ENCODE peak calls at places on chromosomes 13 and 19, in four cellular contexts. Y, P, X and F are unnamed samples.

GRCh38 chr13:42355118-42355840 is 83.3 kb downstream of the AKAP11 start:
- DNase-seq in Y (no peak), X (no peak), P (no peak), F (no peak)

GRCh38 chr13:72864142-72865035 is 82.5 kb downstream of the PIBF1 start:
- DNase-seq in X (no peak), Y (peak), P (peak), F (no peak)

GRCh38 chr19:14804755-14805154 is 26.4 kb upstream of the ADGRE2 start:
- DNase-seq in Y (no peak), X (no peak), P (no peak), F (no peak)

GRCh38 chr19:10421240-10421948 is 1.1 kb downstream of the PDE4A start:
- DNase-seq in P (no peak), X (no peak), Y (no peak), F (no peak)

GRCh38 chr19:8575467-8575997 is 1.7 kb downstream of the MYO1F start:
- DNase-seq in Y (peak), P (peak), X (no peak), F (no peak)

GRCh38 chr13:40446365-40446764 is 220.1 kb downstream of the FOXO1 start:
- DNase-seq in X (no peak), Y (no peak), P (peak), F (peak)

GRCh38 chr19:35714601-35715354 is 3.0 kb upstream of the KMT2B start:
- DNase-seq in Y (no peak), X (no peak), P (no peak), F (no peak)

GRCh38 chr19:1492474-1493006 is 1.6 kb downstream of the REEP6 start:
- DNase-seq in X (no peak), P (no peak), Y (no peak), F (no peak)

GRCh38 chr13:46751811-46752635 is 44.9 kb downstream of the ESD start:
- DNase-seq in P (no peak), Y (peak), X (no peak), F (no peak)

GRCh38 chr13:28636677-28637317 is 22.1 kb upstream of the POMP start:
- DNase-seq in X (peak), Y (peak), P (peak), F (no peak)

GRCh38 chr13:107251321-107251720 is 683.4 kb upstream of the ARGLU1 start:
- DNase-seq in Y (peak), X (no peak), P (no peak), F (no peak)

GRCh38 chr13:106466691-106467405 is 68.6 kb downstream of the EFNB2 start:
- DNase-seq in P (no peak), X (no peak), Y (no peak), F (no peak)

GRCh38 chr19:46697142-46697960 is 19.6 kb downstream of the PRKD2 start:
- DNase-seq in P (peak), X (no peak), Y (peak), F (no peak)

GRCh38 chr19:6259312-6259861 is 20.4 kb downstream of the MLLT1 start:
- DNase-seq in Y (peak), P (no peak), X (no peak), F (no peak)

GRCh38 chr13:82593239-82593638 is 1289.0 kb downstream of the SLITRK1 start:
- DNase-seq in P (no peak), Y (no peak), X (no peak), F (no peak)

GRCh38 chr13:40306817-40307216 is 359.6 kb downstream of the FOXO1 start:
- DNase-seq in P (no peak), Y (no peak), X (no peak), F (no peak)

GRCh38 chr19:10010247-10010691 is at the start of gene COL5A3:
- DNase-seq in Y (peak), X (no peak), P (peak), F (no peak)

GRCh38 chr13:72890546-72890945 is 108.6 kb downstream of the PIBF1 start:
- DNase-seq in P (no peak), X (no peak), Y (no peak), F (no peak)

GRCh38 chr13:36919833-36920611 is at the start of gene SMAD9:
- DNase-seq in Y (peak), P (peak), X (peak), F (no peak)

GRCh38 chr19:33767898-33768413 is 28.7 kb upstream of the KCTD15 start:
- DNase-seq in Y (peak), X (no peak), P (peak), F (no peak)

GRCh38 chr19:48023518-48023917 is 20.4 kb downstream of the CABP5 start:
- DNase-seq in P (no peak), X (no peak), Y (no peak), F (no peak)

GRCh38 chr13:21402586-21403307 is 56.4 kb downstream of the ZDHHC20 start:
- DNase-seq in Y (peak), P (peak), X (peak), F (no peak)

GRCh38 chr13:98278068-98278619 is 101.1 kb upstream of the RNF113B start:
- DNase-seq in X (peak), Y (no peak), P (no peak), F (no peak)

GRCh38 chr19:4224470-4224869 is 4.9 kb upstream of the EBI3 start:
- DNase-seq in Y (no peak), P (no peak), X (no peak), F (no peak)

GRCh38 chr13:112857914-112858490 is 111.0 kb upstream of the MCF2L start:
- DNase-seq in P (no peak), Y (no peak), X (no peak), F (no peak)

GRCh38 chr19:32543107-32543900 is 37.7 kb upstream of the PDCD5 start:
- DNase-seq in X (no peak), Y (peak), P (peak), F (peak)

GRCh38 chr13:19633340-19634128 is at the start of gene MPHOSPH8:
- DNase-seq in Y (peak), X (peak), P (peak), F (peak)

GRCh38 chr13:52926971-52927370 is 78.5 kb upstream of the PCDH8 start:
- DNase-seq in P (no peak), Y (no peak), X (no peak), F (no peak)

GRCh38 chr19:30622276-30622675 is 250.1 kb downstream of the ZNF536 start:
- DNase-seq in P (no peak), X (no peak), Y (no peak), F (no peak)

GRCh38 chr13:44273991-44274810 is 99.4 kb upstream of the SERP2 start:
- DNase-seq in Y (peak), X (no peak), P (peak), F (no peak)

GRCh38 chr19:17648097-17648660 is 40.0 kb downstream of the UNC13A start:
- DNase-seq in P (no peak), Y (no peak), X (no peak), F (no peak)

GRCh38 chr13:111156421-111156820 is 41.3 kb downstream of the ARHGEF7 start:
- DNase-seq in X (no peak), P (peak), Y (no peak), F (no peak)

GRCh38 chr19:343941-344624 is 513 bp downstream of the MIER2 start:
- DNase-seq in X (peak), Y (no peak), P (peak), F (no peak)

GRCh38 chr13:114054269-114054668 is 78.2 kb downstream of the RASA3 start:
- DNase-seq in X (no peak), Y (no peak), P (no peak), F (no peak)

GRCh38 chr19:53157601-53158000 is 1.3 kb downstream of the ZNF347 start:
- DNase-seq in Y (peak), X (no peak), P (peak), F (no peak)

GRCh38 chr13:40920826-40921225 is 98.3 kb downstream of the ELF1 start:
- DNase-seq in X (peak), Y (peak), P (peak), F (no peak)

GRCh38 chr13:71309905-71310304 is 557.1 kb downstream of the DACH1 start:
- DNase-seq in Y (no peak), P (no peak), X (no peak), F (no peak)

GRCh38 chr19:39563408-39563807 is 23.4 kb upstream of the EID2 start:
- DNase-seq in P (no peak), Y (peak), X (no peak), F (no peak)

GRCh38 chr13:44404261-44405139 is 30.9 kb downstream of the SERP2 start:
- DNase-seq in X (no peak), P (no peak), Y (no peak), F (no peak)

GRCh38 chr19:48560095-48560530 is 8.1 kb downstream of the SULT2B1 start:
- DNase-seq in X (no peak), P (no peak), Y (no peak), F (no peak)